ENCODE peak calls at places on chromosomes 6 and 20, in ten cellular contexts. One of them, this sample, is unnamed.

GRCh38 chr20:53387983-53388675 is 205.5 kb downstream of the ZNF217 start:
- DNase-seq in sigmoid colon: no peak
- DNase-seq in HCT116: no peak
- DNase-seq in right lobe of liver: no peak
- DNase-seq in BE2C: no peak
- DNase-seq in PC-3: no peak
- DNase-seq in ovary: no peak
- DNase-seq in colonic mucosa: no peak
- DNase-seq in heart left ventricle: no peak
- DNase-seq in IMR-90: no peak
- DNase-seq in this sample: no peak

GRCh38 chr6:27250955-27251671 is 3.6 kb downstream of the PRSS16 start:
- DNase-seq in IMR-90: no peak
- DNase-seq in PC-3: peak
- DNase-seq in right lobe of liver: no peak
- DNase-seq in sigmoid colon: no peak
- DNase-seq in HCT116: peak
- DNase-seq in heart left ventricle: peak
- DNase-seq in BE2C: peak
- DNase-seq in colonic mucosa: peak
- DNase-seq in ovary: peak
- DNase-seq in this sample: peak

GRCh38 chr20:47723322-47723721 is 62.0 kb downstream of the SULF2 start:
- DNase-seq in sigmoid colon: no peak
- DNase-seq in IMR-90: no peak
- DNase-seq in right lobe of liver: no peak
- DNase-seq in colonic mucosa: no peak
- DNase-seq in HCT116: no peak
- DNase-seq in PC-3: no peak
- DNase-seq in BE2C: no peak
- DNase-seq in heart left ventricle: no peak
- DNase-seq in ovary: no peak
- DNase-seq in this sample: no peak

GRCh38 chr20:51142448-51142847 is 119.5 kb upstream of the KCNG1 start:
- DNase-seq in sigmoid colon: no peak
- DNase-seq in IMR-90: no peak
- DNase-seq in right lobe of liver: no peak
- DNase-seq in BE2C: no peak
- DNase-seq in heart left ventricle: no peak
- DNase-seq in PC-3: peak
- DNase-seq in colonic mucosa: peak
- DNase-seq in HCT116: no peak
- DNase-seq in ovary: no peak
- DNase-seq in this sample: no peak

GRCh38 chr20:36604952-36605308 is 649 bp upstream of the RAB5IF start:
- DNase-seq in right lobe of liver: peak
- DNase-seq in PC-3: no peak
- DNase-seq in sigmoid colon: peak
- DNase-seq in HCT116: peak
- DNase-seq in IMR-90: no peak
- DNase-seq in ovary: peak
- DNase-seq in colonic mucosa: peak
- DNase-seq in BE2C: no peak
- DNase-seq in heart left ventricle: peak
- DNase-seq in this sample: no peak

GRCh38 chr6:63923139-63923739 is 287.6 kb downstream of the PHF3 start:
- DNase-seq in heart left ventricle: no peak
- DNase-seq in IMR-90: peak
- DNase-seq in sigmoid colon: no peak
- DNase-seq in HCT116: peak
- DNase-seq in right lobe of liver: no peak
- DNase-seq in BE2C: no peak
- DNase-seq in colonic mucosa: no peak
- DNase-seq in ovary: no peak
- DNase-seq in PC-3: peak
- DNase-seq in this sample: no peak

GRCh38 chr6:147909645-147910044 is 401.2 kb downstream of the SAMD5 start:
- DNase-seq in BE2C: no peak
- DNase-seq in sigmoid colon: no peak
- DNase-seq in right lobe of liver: no peak
- DNase-seq in heart left ventricle: no peak
- DNase-seq in HCT116: no peak
- DNase-seq in PC-3: peak
- DNase-seq in colonic mucosa: no peak
- DNase-seq in ovary: no peak
- DNase-seq in IMR-90: peak
- DNase-seq in this sample: no peak

GRCh38 chr20:8875586-8875985 is 193.3 kb upstream of the PLCB4 start:
- DNase-seq in IMR-90: no peak
- DNase-seq in heart left ventricle: no peak
- DNase-seq in ovary: no peak
- DNase-seq in HCT116: no peak
- DNase-seq in sigmoid colon: no peak
- DNase-seq in right lobe of liver: no peak
- DNase-seq in colonic mucosa: no peak
- DNase-seq in PC-3: peak
- DNase-seq in BE2C: no peak
- DNase-seq in this sample: no peak

GRCh38 chr6:42385339-42385738 is 66.4 kb downstream of the TRERF1 start:
- DNase-seq in ovary: no peak
- DNase-seq in BE2C: no peak
- DNase-seq in sigmoid colon: no peak
- DNase-seq in right lobe of liver: no peak
- DNase-seq in PC-3: no peak
- DNase-seq in heart left ventricle: no peak
- DNase-seq in IMR-90: no peak
- DNase-seq in colonic mucosa: no peak
- DNase-seq in HCT116: no peak
- DNase-seq in this sample: no peak

GRCh38 chr6:151232899-151233298 is 6.9 kb upstream of the AKAP12 start:
- DNase-seq in IMR-90: no peak
- DNase-seq in ovary: no peak
- DNase-seq in sigmoid colon: no peak
- DNase-seq in colonic mucosa: no peak
- DNase-seq in BE2C: no peak
- DNase-seq in PC-3: no peak
- DNase-seq in heart left ventricle: no peak
- DNase-seq in HCT116: no peak
- DNase-seq in right lobe of liver: no peak
- DNase-seq in this sample: no peak

GRCh38 chr6:21522773-21523490 is 70.6 kb upstream of the SOX4 start:
- DNase-seq in PC-3: peak
- DNase-seq in colonic mucosa: no peak
- DNase-seq in ovary: no peak
- DNase-seq in right lobe of liver: no peak
- DNase-seq in IMR-90: no peak
- DNase-seq in HCT116: no peak
- DNase-seq in sigmoid colon: no peak
- DNase-seq in heart left ventricle: no peak
- DNase-seq in BE2C: peak
- DNase-seq in this sample: peak

GRCh38 chr6:12892201-12892600 is 175.6 kb downstream of the PHACTR1 start:
- DNase-seq in heart left ventricle: no peak
- DNase-seq in PC-3: no peak
- DNase-seq in ovary: no peak
- DNase-seq in right lobe of liver: no peak
- DNase-seq in sigmoid colon: no peak
- DNase-seq in BE2C: no peak
- DNase-seq in IMR-90: no peak
- DNase-seq in colonic mucosa: no peak
- DNase-seq in HCT116: no peak
- DNase-seq in this sample: no peak

GRCh38 chr6:12884983-12885382 is 168.4 kb downstream of the PHACTR1 start:
- DNase-seq in right lobe of liver: no peak
- DNase-seq in ovary: no peak
- DNase-seq in heart left ventricle: no peak
- DNase-seq in colonic mucosa: no peak
- DNase-seq in PC-3: no peak
- DNase-seq in BE2C: no peak
- DNase-seq in IMR-90: no peak
- DNase-seq in sigmoid colon: no peak
- DNase-seq in HCT116: no peak
- DNase-seq in this sample: no peak

GRCh38 chr6:12891595-12891994 is 175.0 kb downstream of the PHACTR1 start:
- DNase-seq in ovary: no peak
- DNase-seq in sigmoid colon: no peak
- DNase-seq in IMR-90: no peak
- DNase-seq in PC-3: no peak
- DNase-seq in HCT116: no peak
- DNase-seq in BE2C: no peak
- DNase-seq in right lobe of liver: no peak
- DNase-seq in heart left ventricle: no peak
- DNase-seq in colonic mucosa: no peak
- DNase-seq in this sample: no peak

GRCh38 chr6:12886961-12887775 is 170.6 kb downstream of the PHACTR1 start:
- DNase-seq in heart left ventricle: no peak
- DNase-seq in BE2C: no peak
- DNase-seq in right lobe of liver: no peak
- DNase-seq in sigmoid colon: no peak
- DNase-seq in PC-3: peak
- DNase-seq in IMR-90: no peak
- DNase-seq in ovary: no peak
- DNase-seq in HCT116: no peak
- DNase-seq in colonic mucosa: no peak
- DNase-seq in this sample: no peak

GRCh38 chr6:12890171-12890790 is 173.7 kb downstream of the PHACTR1 start:
- DNase-seq in IMR-90: no peak
- DNase-seq in colonic mucosa: peak
- DNase-seq in ovary: no peak
- DNase-seq in right lobe of liver: no peak
- DNase-seq in heart left ventricle: no peak
- DNase-seq in sigmoid colon: no peak
- DNase-seq in BE2C: peak
- DNase-seq in HCT116: peak
- DNase-seq in PC-3: peak
- DNase-seq in this sample: peak
- TF ChIP-seq CTCF in IMR-90: peak
- TF ChIP-seq CTCF in colonic mucosa: peak
- TF ChIP-seq CTCF in ovary: no peak
- TF ChIP-seq CTCF in right lobe of liver: peak
- TF ChIP-seq CTCF in heart left ventricle: no peak
- TF ChIP-seq CTCF in sigmoid colon: no peak
- TF ChIP-seq CTCF in BE2C: peak
- TF ChIP-seq CTCF in HCT116: peak
- TF ChIP-seq CTCF in PC-3: peak
- TF ChIP-seq CTCF in this sample: peak

GRCh38 chr6:44514576-44515193 is 127.2 kb downstream of the CDC5L start:
- DNase-seq in colonic mucosa: no peak
- DNase-seq in ovary: no peak
- DNase-seq in right lobe of liver: no peak
- DNase-seq in PC-3: no peak
- DNase-seq in sigmoid colon: no peak
- DNase-seq in IMR-90: no peak
- DNase-seq in heart left ventricle: no peak
- DNase-seq in HCT116: no peak
- DNase-seq in BE2C: no peak
- DNase-seq in this sample: no peak
- H3K4me3 ChIP-seq in colonic mucosa: no peak
- H3K4me3 ChIP-seq in ovary: no peak
- H3K4me3 ChIP-seq in right lobe of liver: no peak
- H3K4me3 ChIP-seq in PC-3: no peak
- H3K4me3 ChIP-seq in sigmoid colon: no peak
- H3K4me3 ChIP-seq in IMR-90: no peak
- H3K4me3 ChIP-seq in heart left ventricle: no peak
- H3K4me3 ChIP-seq in HCT116: no peak
- H3K4me3 ChIP-seq in BE2C: no peak
- H3K4me3 ChIP-seq in this sample: no peak

DNA sequence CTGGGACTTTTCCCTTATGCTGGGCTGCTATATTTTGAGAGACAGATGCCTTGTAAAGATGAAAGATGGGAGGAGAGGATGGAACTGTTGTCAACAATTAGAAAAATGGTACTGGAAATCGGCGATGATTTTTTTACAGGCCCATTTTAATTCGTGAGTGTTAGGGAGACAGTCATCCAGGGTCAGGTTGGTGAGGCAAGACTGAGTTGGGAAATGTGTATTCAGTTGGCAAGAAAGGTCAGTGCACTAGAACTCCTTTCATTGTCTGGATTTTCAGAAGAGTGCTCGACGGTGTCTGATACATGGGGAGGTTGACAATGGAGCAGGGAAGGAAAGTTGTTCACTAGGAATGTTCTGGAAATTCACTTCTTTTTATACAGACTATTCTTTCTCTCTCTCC is 394.4 kb downstream of the QKI start:
- DNase-seq in sigmoid colon: no peak
- DNase-seq in BE2C: no peak
- DNase-seq in heart left ventricle: no peak
- DNase-seq in colonic mucosa: no peak
- DNase-seq in ovary: no peak
- DNase-seq in IMR-90: no peak
- DNase-seq in PC-3: no peak
- DNase-seq in HCT116: no peak
- DNase-seq in right lobe of liver: no peak
- DNase-seq in this sample: no peak
- TF ChIP-seq CTCF in sigmoid colon: no peak
- TF ChIP-seq CTCF in BE2C: no peak
- TF ChIP-seq CTCF in heart left ventricle: no peak
- TF ChIP-seq CTCF in colonic mucosa: no peak
- TF ChIP-seq CTCF in ovary: no peak
- TF ChIP-seq CTCF in IMR-90: no peak
- TF ChIP-seq CTCF in PC-3: no peak
- TF ChIP-seq CTCF in HCT116: no peak
- TF ChIP-seq CTCF in right lobe of liver: no peak
- TF ChIP-seq CTCF in this sample: no peak

GRCh38 chr6:166330612-166331011 is 11.7 kb downstream of the SFT2D1 start:
- DNase-seq in right lobe of liver: peak
- DNase-seq in ovary: no peak
- DNase-seq in PC-3: no peak
- DNase-seq in IMR-90: peak
- DNase-seq in BE2C: peak
- DNase-seq in colonic mucosa: peak
- DNase-seq in sigmoid colon: no peak
- DNase-seq in heart left ventricle: peak
- DNase-seq in HCT116: no peak
- DNase-seq in this sample: peak

GRCh38 chr6:166335378-166336366 is 6.7 kb downstream of the SFT2D1 start:
- DNase-seq in colonic mucosa: no peak
- DNase-seq in ovary: no peak
- DNase-seq in right lobe of liver: no peak
- DNase-seq in IMR-90: no peak
- DNase-seq in PC-3: no peak
- DNase-seq in sigmoid colon: no peak
- DNase-seq in heart left ventricle: no peak
- DNase-seq in BE2C: no peak
- DNase-seq in HCT116: no peak
- DNase-seq in this sample: no peak

GRCh38 chr6:166333172-166333995 is 9.0 kb downstream of the SFT2D1 start:
- DNase-seq in right lobe of liver: no peak
- DNase-seq in BE2C: no peak
- DNase-seq in colonic mucosa: no peak
- DNase-seq in ovary: no peak
- DNase-seq in heart left ventricle: no peak
- DNase-seq in PC-3: no peak
- DNase-seq in sigmoid colon: no peak
- DNase-seq in HCT116: no peak
- DNase-seq in IMR-90: no peak
- DNase-seq in this sample: no peak

GRCh38 chr6:166334878-166335277 is 7.5 kb downstream of the SFT2D1 start:
- DNase-seq in HCT116: no peak
- DNase-seq in ovary: no peak
- DNase-seq in right lobe of liver: no peak
- DNase-seq in colonic mucosa: no peak
- DNase-seq in sigmoid colon: no peak
- DNase-seq in IMR-90: no peak
- DNase-seq in PC-3: no peak
- DNase-seq in BE2C: no peak
- DNase-seq in heart left ventricle: no peak
- DNase-seq in this sample: no peak

GRCh38 chr6:166331503-166332133 is 10.7 kb downstream of the SFT2D1 start:
- DNase-seq in colonic mucosa: no peak
- DNase-seq in PC-3: no peak
- DNase-seq in IMR-90: no peak
- DNase-seq in BE2C: no peak
- DNase-seq in right lobe of liver: no peak
- DNase-seq in heart left ventricle: no peak
- DNase-seq in ovary: no peak
- DNase-seq in HCT116: no peak
- DNase-seq in sigmoid colon: no peak
- DNase-seq in this sample: no peak
- H3K4me3 ChIP-seq in colonic mucosa: no peak
- H3K4me3 ChIP-seq in PC-3: no peak
- H3K4me3 ChIP-seq in IMR-90: no peak
- H3K4me3 ChIP-seq in BE2C: no peak
- H3K4me3 ChIP-seq in right lobe of liver: no peak
- H3K4me3 ChIP-seq in heart left ventricle: no peak
- H3K4me3 ChIP-seq in ovary: no peak
- H3K4me3 ChIP-seq in HCT116: no peak
- H3K4me3 ChIP-seq in sigmoid colon: no peak
- H3K4me3 ChIP-seq in this sample: no peak